ENCODE peak calls at places on chromosomes 11 and 22, in seven cellular contexts. One of them, this sample, is unnamed.

GRCh38 chr22:48044484-48045060 is 1282.1 kb downstream of the TBC1D22A start:
- DNase-seq in NCI-H1105 treated with DMSO at 0.1 percent for 48 hours: no peak
- DNase-seq in NCI-H2171: peak
- DNase-seq in T-helper 9 cell: no peak
- DNase-seq in CD8-positive, alpha-beta memory T cell: no peak
- DNase-seq in IMR-90: no peak
- DNase-seq in lung: no peak
- DNase-seq in this sample: no peak

GRCh38 chr11:135002236-135002635 is 590.2 kb upstream of the B3GAT1 start:
- DNase-seq in lung: no peak
- DNase-seq in NCI-H1105 treated with DMSO at 0.1 percent for 48 hours: peak
- DNase-seq in CD8-positive, alpha-beta memory T cell: no peak
- DNase-seq in T-helper 9 cell: no peak
- DNase-seq in IMR-90: no peak
- DNase-seq in NCI-H2171: no peak
- DNase-seq in this sample: no peak

GRCh38 chr11:61868601-61869476 is 22.5 kb downstream of the FADS3 start:
- DNase-seq in IMR-90: no peak
- DNase-seq in lung: no peak
- DNase-seq in NCI-H1105 treated with DMSO at 0.1 percent for 48 hours: peak
- DNase-seq in T-helper 9 cell: no peak
- DNase-seq in NCI-H2171: no peak
- DNase-seq in CD8-positive, alpha-beta memory T cell: no peak
- DNase-seq in this sample: no peak

GRCh38 chr11:96607890-96608558 is 218.2 kb downstream of the JRKL start:
- DNase-seq in T-helper 9 cell: no peak
- DNase-seq in lung: no peak
- DNase-seq in CD8-positive, alpha-beta memory T cell: no peak
- DNase-seq in NCI-H2171: no peak
- DNase-seq in IMR-90: no peak
- DNase-seq in NCI-H1105 treated with DMSO at 0.1 percent for 48 hours: no peak
- DNase-seq in this sample: no peak

GRCh38 chr11:45333506-45333971 is 47.4 kb upstream of the SYT13 start:
- DNase-seq in lung: peak
- DNase-seq in CD8-positive, alpha-beta memory T cell: no peak
- DNase-seq in T-helper 9 cell: no peak
- DNase-seq in NCI-H1105 treated with DMSO at 0.1 percent for 48 hours: peak
- DNase-seq in IMR-90: peak
- DNase-seq in NCI-H2171: no peak
- DNase-seq in this sample: no peak

GRCh38 chr11:111694851-111695250 is 71.3 kb downstream of the PPP2R1B start:
- DNase-seq in NCI-H2171: no peak
- DNase-seq in lung: no peak
- DNase-seq in T-helper 9 cell: no peak
- DNase-seq in NCI-H1105 treated with DMSO at 0.1 percent for 48 hours: no peak
- DNase-seq in CD8-positive, alpha-beta memory T cell: no peak
- DNase-seq in IMR-90: peak
- DNase-seq in this sample: peak

GRCh38 chr22:39176673-39177455 is 24.4 kb upstream of the CBX7 start:
- DNase-seq in CD8-positive, alpha-beta memory T cell: no peak
- DNase-seq in NCI-H2171: no peak
- DNase-seq in IMR-90: no peak
- DNase-seq in T-helper 9 cell: no peak
- DNase-seq in NCI-H1105 treated with DMSO at 0.1 percent for 48 hours: no peak
- DNase-seq in lung: no peak
- DNase-seq in this sample: no peak

GRCh38 chr11:111910637-111911562 is 670 bp downstream of the CRYAB start:
- DNase-seq in T-helper 9 cell: no peak
- DNase-seq in NCI-H2171: no peak
- DNase-seq in NCI-H1105 treated with DMSO at 0.1 percent for 48 hours: no peak
- DNase-seq in IMR-90: no peak
- DNase-seq in CD8-positive, alpha-beta memory T cell: no peak
- DNase-seq in lung: no peak
- DNase-seq in this sample: no peak

GRCh38 chr11:76750746-76751145 is 32.4 kb upstream of the TSKU start:
- DNase-seq in T-helper 9 cell: no peak
- DNase-seq in IMR-90: no peak
- DNase-seq in NCI-H2171: no peak
- DNase-seq in lung: no peak
- DNase-seq in CD8-positive, alpha-beta memory T cell: no peak
- DNase-seq in NCI-H1105 treated with DMSO at 0.1 percent for 48 hours: no peak
- DNase-seq in this sample: no peak

GRCh38 chr11:75524576-75525432 is 937 bp downstream of the GDPD5 start:
- DNase-seq in IMR-90: peak
- DNase-seq in T-helper 9 cell: peak
- DNase-seq in NCI-H1105 treated with DMSO at 0.1 percent for 48 hours: no peak
- DNase-seq in NCI-H2171: no peak
- DNase-seq in CD8-positive, alpha-beta memory T cell: peak
- DNase-seq in lung: no peak
- DNase-seq in this sample: peak

GRCh38 chr22:22235564-22235963 is 9.0 kb upstream of the VPREB1 start:
- DNase-seq in NCI-H2171: no peak
- DNase-seq in CD8-positive, alpha-beta memory T cell: peak
- DNase-seq in T-helper 9 cell: peak
- DNase-seq in lung: no peak
- DNase-seq in IMR-90: no peak
- DNase-seq in NCI-H1105 treated with DMSO at 0.1 percent for 48 hours: no peak
- DNase-seq in this sample: no peak

GRCh38 chr22:41036924-41037323 is 55.5 kb upstream of the EP300 start:
- DNase-seq in T-helper 9 cell: no peak
- DNase-seq in CD8-positive, alpha-beta memory T cell: no peak
- DNase-seq in NCI-H1105 treated with DMSO at 0.1 percent for 48 hours: no peak
- DNase-seq in lung: no peak
- DNase-seq in IMR-90: no peak
- DNase-seq in NCI-H2171: no peak
- DNase-seq in this sample: no peak

GRCh38 chr11:126834573-126834972 is 166.0 kb downstream of the KIRREL3 start:
- DNase-seq in lung: no peak
- DNase-seq in NCI-H2171: no peak
- DNase-seq in T-helper 9 cell: no peak
- DNase-seq in IMR-90: no peak
- DNase-seq in NCI-H1105 treated with DMSO at 0.1 percent for 48 hours: no peak
- DNase-seq in CD8-positive, alpha-beta memory T cell: no peak
- DNase-seq in this sample: peak

GRCh38 chr11:198236-198806 is 5.4 kb downstream of the SCGB1C1 start:
- DNase-seq in IMR-90: no peak
- DNase-seq in lung: peak
- DNase-seq in NCI-H2171: no peak
- DNase-seq in NCI-H1105 treated with DMSO at 0.1 percent for 48 hours: no peak
- DNase-seq in CD8-positive, alpha-beta memory T cell: peak
- DNase-seq in T-helper 9 cell: no peak
- DNase-seq in this sample: no peak